ENCODE peak calls at places on chromosomes 4 and X, in eight cellular contexts. F is CD8-positive, alpha-beta T cell; J is DND-41; G is cardiac muscle cell; E is gastrocnemius medialis; L is body of pancreas; Z is SK-N-SH; H is right atrium auricular region. R is an unnamed sample. For H3K4me1, the result is how much of the 10 kb centered on the place peaks cover.

GRCh38 chrX:118181030-118181429 is 64.4 kb upstream of the KLHL13 start:
- DNase-seq in F (no peak), J (no peak), G (peak), E (no peak), L (no peak), Z (no peak), H (no peak), R (no peak)

GRCh38 chr4:20944451-20944850 is 244.2 kb downstream of the PACRGL start:
- DNase-seq in F (no peak), J (no peak), G (no peak), E (no peak), L (no peak), Z (no peak), H (no peak), R (no peak)

GRCh38 chrX:148958896-148959295 is 458.5 kb downstream of the AFF2 start:
- DNase-seq in F (no peak), J (no peak), G (no peak), E (peak), L (no peak), Z (no peak), H (no peak), R (no peak)

GRCh38 chr4:42048394-42048793 is 58.1 kb downstream of the SLC30A9 start:
- DNase-seq in F (no peak), J (no peak), G (peak), E (no peak), L (no peak), Z (no peak), H (no peak), R (no peak)

GRCh38 chr4:138952405-138952804 is 63.2 kb upstream of the NOCT start:
- DNase-seq in F (no peak), J (no peak), G (no peak), E (no peak), L (no peak), Z (no peak), H (no peak), R (no peak)

GRCh38 chr4:2791518-2792395 is 1.1 kb upstream of the SH3BP2 start:
- DNase-seq in F (no peak), J (no peak), G (no peak), E (no peak), L (no peak), Z (peak), H (no peak), R (peak)

GRCh38 chrX:110412971-110413726 is 54.5 kb downstream of the RTL9 start:
- DNase-seq in F (peak), J (peak), G (peak), E (peak), L (peak), Z (peak), H (peak), R (peak)

GRCh38 chrX:94676285-94676684 is 1002.3 kb downstream of the FAM133A start:
- DNase-seq in F (no peak), J (no peak), G (no peak), E (no peak), L (no peak), Z (no peak), H (no peak), R (no peak)

GRCh38 chr4:155995069-155995468 is 41.4 kb upstream of the CTSO start:
- DNase-seq in F (no peak), J (no peak), G (no peak), E (no peak), L (no peak), Z (no peak), H (no peak), R (no peak)

GRCh38 chrX:154458116-154458953 is at the start of gene PLXNA3:
- DNase-seq in F (peak), J (peak), G (peak), E (no peak), L (peak), Z (peak), H (no peak), R (peak)

GRCh38 chr4:14679906-14680305 is 322.4 kb upstream of the CPEB2 start:
- DNase-seq in F (no peak), J (no peak), G (no peak), E (no peak), L (no peak), Z (no peak), H (no peak), R (no peak)

GRCh38 chrX:34880656-34881055 is 61.9 kb upstream of the FAM47B start:
- DNase-seq in F (no peak), J (no peak), G (peak), E (no peak), L (no peak), Z (no peak), H (no peak), R (no peak)

GRCh38 chr4:140116442-140117104 is 37.4 kb downstream of the MAML3 start:
- DNase-seq in F (no peak), J (peak), G (no peak), E (no peak), L (no peak), Z (peak), H (no peak), R (no peak)

GRCh38 chrX:80430826-80431501 is 10.7 kb downstream of the TENT5D start:
- DNase-seq in F (no peak), J (no peak), G (peak), E (no peak), L (no peak), Z (peak), H (no peak), R (no peak)

GRCh38 chr4:59374416-59374815 is 1825.7 kb upstream of the ADGRL3 start:
- DNase-seq in F (no peak), J (no peak), G (no peak), E (no peak), L (no peak), Z (no peak), H (no peak), R (no peak)

GRCh38 chr4:84837751-84838150 is 128.7 kb downstream of the WDFY3 start:
- DNase-seq in F (no peak), J (no peak), G (no peak), E (no peak), L (no peak), Z (no peak), H (no peak), R (no peak)

GRCh38 chr4:138864961-138865720 is 150.4 kb upstream of the NOCT start:
- DNase-seq in F (no peak), J (no peak), G (no peak), E (no peak), L (peak), Z (no peak), H (no peak), R (no peak)

GRCh38 chr4:44425614-44426208 is 22.9 kb downstream of the KCTD8 start:
- DNase-seq in F (no peak), J (no peak), G (peak), E (no peak), L (no peak), Z (peak), H (no peak), R (no peak)

GRCh38 chrX:47568656-47569295 is 7.8 kb downstream of the ARAF start:
- DNase-seq in F (no peak), J (peak), G (no peak), E (no peak), L (peak), Z (peak), H (no peak), R (no peak)

GRCh38 chrX:45986971-45987370 is 558.2 kb downstream of the ZNF674 start:
- DNase-seq in F (no peak), J (no peak), G (peak), E (no peak), L (no peak), Z (no peak), H (no peak), R (no peak)

GRCh38 chrX:47623540-47624027 is 3.9 kb upstream of the SYN1 start:
- DNase-seq in F (no peak), J (peak), G (peak), E (no peak), L (peak), Z (peak), H (no peak), R (no peak)

GRCh38 chrX:19863237-19864223 is 23.9 kb downstream of the SH3KBP1 start:
- DNase-seq in F (no peak), J (no peak), G (no peak), E (no peak), L (no peak), Z (no peak), H (no peak), R (no peak)

GRCh38 chr4:27397886-27398285 is 537.2 kb downstream of the STIM2 start:
- DNase-seq in F (no peak), J (no peak), G (peak), E (no peak), L (no peak), Z (no peak), H (no peak), R (no peak)

GRCh38 chrX:1903380-1903935 is 288.6 kb downstream of the ASMT start:
- DNase-seq in F (no peak), J (no peak), G (no peak), E (no peak), L (no peak), Z (no peak), H (no peak), R (no peak)

GRCh38 chr4:6747690-6748068 is 31.7 kb downstream of the BLOC1S4 start:
- DNase-seq in F (no peak), J (no peak), G (no peak), E (peak), L (no peak), Z (no peak), H (no peak), R (no peak)

GRCh38 chr4:85905761-85906160 is 430.8 kb downstream of the ARHGAP24 start:
- DNase-seq in F (no peak), J (no peak), G (no peak), E (no peak), L (no peak), Z (no peak), H (no peak), R (no peak)

GRCh38 chr4:78811034-78811433 is 34.9 kb downstream of the BMP2K start:
- DNase-seq in F (no peak), J (no peak), G (no peak), E (no peak), L (no peak), Z (no peak), H (no peak), R (no peak)

GRCh38 chrX:47863187-47863586 is 26.5 kb downstream of the ZNF81 start:
- DNase-seq in F (no peak), J (no peak), G (no peak), E (no peak), L (peak), Z (no peak), H (no peak), R (no peak)

GRCh38 chr4:152735302-152735917 is 44.1 kb downstream of the TIGD4 start:
- DNase-seq in F (no peak), J (no peak), G (peak), E (no peak), L (no peak), Z (peak), H (no peak), R (no peak)

GRCh38 chrX:65522739-65523372 is 11.7 kb downstream of the LAS1L start:
- DNase-seq in F (no peak), J (no peak), G (peak), E (no peak), L (no peak), Z (no peak), H (no peak), R (no peak)

GRCh38 chr4:173835863-173836262 is 305.8 kb upstream of the HAND2 start:
- DNase-seq in F (no peak), J (no peak), G (peak), E (no peak), L (no peak), Z (peak), H (peak), R (no peak)

GRCh38 chrX:154457491-154458115 is 478 bp upstream of the PLXNA3 start:
- DNase-seq in F (peak), J (peak), G (no peak), E (no peak), L (peak), Z (peak), H (no peak), R (no peak)

GRCh38 chr4:82753725-82754410 is 44.7 kb downstream of the SCD5 start:
- DNase-seq in F (no peak), J (no peak), G (no peak), E (no peak), L (peak), Z (no peak), H (peak), R (peak)

GRCh38 chr4:54227261-54228063 is 1.6 kb upstream of the PDGFRA start:
- DNase-seq in F (no peak), J (no peak), G (peak), E (no peak), L (peak), Z (peak), H (peak), R (no peak)

GRCh38 chr4:143581331-143581961 is 67.9 kb downstream of the SMARCA5 start:
- DNase-seq in F (no peak), J (peak), G (no peak), E (no peak), L (no peak), Z (no peak), H (no peak), R (no peak)

GRCh38 chr4:181278941-181279340 is 964.3 kb upstream of the TENM3 start:
- DNase-seq in F (no peak), J (no peak), G (no peak), E (no peak), L (no peak), Z (no peak), H (no peak), R (no peak)

GRCh38 chr4:177349191-177349590 is 39.5 kb downstream of the NEIL3 start:
- DNase-seq in F (no peak), J (no peak), G (no peak), E (no peak), L (no peak), Z (no peak), H (no peak), R (no peak)

GRCh38 chr4:140003851-140004579 is 150.0 kb downstream of the MAML3 start:
- DNase-seq in F (no peak), J (no peak), G (no peak), E (no peak), L (no peak), Z (peak), H (no peak), R (no peak)

GRCh38 chr4:114791976-114792375 is 193.4 kb downstream of the UGT8 start:
- DNase-seq in F (no peak), J (no peak), G (no peak), E (no peak), L (no peak), Z (no peak), H (no peak), R (no peak)

GRCh38 chr4:22413416-22413815 is 102.5 kb downstream of the ADGRA3 start:
- DNase-seq in F (no peak), J (no peak), G (no peak), E (no peak), L (no peak), Z (no peak), H (no peak), R (no peak)

DNA sequence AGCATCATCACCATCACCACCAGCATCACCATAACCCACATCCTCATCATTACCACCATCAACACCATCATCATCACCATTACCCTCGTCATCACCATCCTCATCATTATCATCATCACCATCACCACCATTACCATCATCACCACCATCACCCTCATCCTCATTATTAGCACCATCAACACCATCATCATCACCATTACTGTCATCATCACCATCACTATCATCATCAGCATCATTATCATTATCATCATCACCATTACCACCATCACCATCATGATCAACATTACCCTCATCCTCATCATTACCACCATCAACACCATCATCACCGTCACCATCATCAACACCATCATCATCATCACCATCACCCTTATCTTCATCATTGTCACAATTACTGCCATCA is 51.7 kb downstream of the HTRA3 start:
- DNase-seq in F (no peak), J (no peak), G (no peak), E (no peak), L (no peak), Z (no peak), H (no peak), R (no peak)
- TF ChIP-seq CTCF in F (no peak), J (no peak), G (no peak), E (no peak), L (no peak), Z (no peak), H (no peak), R (no peak)

GRCh38 chr4:47406408-47406807 is 57.1 kb downstream of the COMMD8 start:
- DNase-seq in F (no peak), J (no peak), G (no peak), E (no peak), L (no peak), Z (no peak), H (no peak), R (no peak)

GRCh38 chr4:47415719-47416118 is 47.8 kb downstream of the COMMD8 start:
- DNase-seq in F (no peak), J (no peak), G (no peak), E (no peak), L (no peak), Z (no peak), H (no peak), R (no peak)

GRCh38 chr4:47413515-47413914 is 50.0 kb downstream of the COMMD8 start:
- DNase-seq in F (no peak), J (no peak), G (no peak), E (no peak), L (no peak), Z (no peak), H (no peak), R (no peak)

DNA sequence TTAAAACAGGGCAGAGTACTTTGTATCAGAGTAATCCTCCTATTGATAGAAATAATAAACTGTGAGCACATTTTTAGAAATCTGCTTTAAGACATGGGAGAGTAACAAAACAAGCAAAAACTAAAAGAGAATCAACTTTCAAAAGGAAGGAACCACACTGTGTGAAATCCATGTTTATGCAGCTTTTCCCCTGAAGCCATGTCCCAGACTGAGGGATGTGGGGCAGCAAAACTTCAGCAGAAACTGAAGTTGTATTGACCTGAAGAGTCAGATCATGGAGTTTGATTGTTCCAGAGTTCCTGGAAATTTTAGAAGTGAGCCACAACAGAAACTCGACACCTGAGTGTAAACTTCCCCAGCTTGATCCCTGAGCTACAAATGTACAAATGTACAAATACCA is 53.2 kb downstream of the COMMD8 start:
- DNase-seq in F (no peak), J (no peak), G (no peak), E (no peak), L (no peak), Z (no peak), H (no peak), R (no peak)
- H3K4me1 ChIP-seq in F (under half), J (under half), G (under half), E (under half), L (under half), Z (under half), H (under half), R (under half)

DNA sequence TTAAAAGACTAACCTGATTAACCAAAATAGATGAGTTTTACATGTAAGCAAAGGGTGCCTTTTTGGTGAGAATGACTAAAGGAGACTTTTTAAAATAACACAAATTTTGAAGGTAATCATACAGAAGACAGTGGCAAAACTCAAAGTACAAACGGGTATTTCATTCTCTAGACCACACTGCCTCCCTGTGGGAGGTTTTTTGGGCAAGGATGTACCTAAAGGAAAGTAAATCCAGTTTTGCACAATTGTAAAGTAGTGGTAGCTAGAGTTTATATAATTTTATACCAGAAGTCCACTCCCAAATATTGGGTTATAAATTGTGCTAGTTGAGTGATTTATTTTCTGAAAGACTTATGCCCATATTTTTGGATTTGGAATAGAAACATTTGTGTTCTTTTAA is 201.0 kb downstream of the PAPSS1 start:
- DNase-seq in F (no peak), J (peak), G (peak), E (no peak), L (peak), Z (peak), H (no peak), R (no peak)
- TF ChIP-seq CTCF in F (no peak), J (peak), G (peak), E (no peak), L (peak), Z (peak), H (peak), R (peak)

GRCh38 chr4:186700746-186701145 is 22.9 kb downstream of the FAT1 start:
- DNase-seq in F (no peak), J (no peak), G (peak), E (peak), L (peak), Z (no peak), H (peak), R (peak)
- H3K4me1 ChIP-seq in F (under half), J (under half), G (under half), E (under half), L (half or more), Z (under half), H (half or more), R (under half)

DNA sequence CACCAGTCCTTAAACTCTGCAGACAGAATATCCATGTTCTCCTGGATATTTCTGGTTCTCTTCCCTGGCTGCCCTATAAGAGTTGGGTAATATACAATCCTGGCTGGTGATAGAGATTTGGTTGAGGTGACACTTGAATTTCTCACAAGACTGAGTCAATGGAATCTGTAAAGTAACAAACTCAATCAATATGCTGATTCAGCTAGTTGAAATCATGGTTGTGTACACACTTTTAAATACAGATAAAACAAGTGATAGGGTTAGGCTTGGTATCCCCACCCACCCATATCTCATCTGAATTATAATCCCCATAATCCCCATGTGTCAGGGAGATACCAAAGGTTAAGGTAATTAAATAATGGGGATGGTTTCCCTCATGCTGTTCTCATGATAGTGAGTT is 349.3 kb upstream of the MAD2L1 start:
- DNase-seq in F (no peak), J (no peak), G (no peak), E (no peak), L (no peak), Z (no peak), H (no peak), R (no peak)
- TF ChIP-seq CTCF in F (no peak), J (no peak), G (no peak), E (no peak), L (no peak), Z (no peak), H (no peak), R (no peak)

GRCh38 chr4:36249605-36250004 is 5.3 kb upstream of the ARAP2 start:
- DNase-seq in F (no peak), J (no peak), G (no peak), E (no peak), L (no peak), Z (no peak), H (no peak), R (no peak)

GRCh38 chr4:36256398-36256828 is 12.1 kb upstream of the ARAP2 start:
- DNase-seq in F (no peak), J (peak), G (no peak), E (no peak), L (no peak), Z (no peak), H (no peak), R (no peak)

GRCh38 chr4:36251983-36252382 is 7.7 kb upstream of the ARAP2 start:
- DNase-seq in F (no peak), J (no peak), G (no peak), E (no peak), L (no peak), Z (no peak), H (no peak), R (no peak)

GRCh38 chr4:36255575-36255974 is 11.3 kb upstream of the ARAP2 start:
- DNase-seq in F (peak), J (peak), G (no peak), E (no peak), L (no peak), Z (no peak), H (no peak), R (no peak)

GRCh38 chr4:36254355-36254754 is 10.0 kb upstream of the ARAP2 start:
- DNase-seq in F (no peak), J (no peak), G (no peak), E (no peak), L (no peak), Z (no peak), H (no peak), R (no peak)
- H3K4me1 ChIP-seq in F (under half), J (under half), G (under half), E (under half), L (under half), Z (under half), H (under half), R (under half)

GRCh38 chrX:23919148-23919547 is 11.3 kb downstream of the CXorf58 start:
- DNase-seq in F (no peak), J (no peak), G (no peak), E (no peak), L (no peak), Z (no peak), H (no peak), R (no peak)

GRCh38 chrX:23919706-23920320 is 12.0 kb downstream of the CXorf58 start:
- DNase-seq in F (no peak), J (no peak), G (peak), E (no peak), L (peak), Z (no peak), H (no peak), R (no peak)
- TF ChIP-seq CTCF in F (no peak), J (no peak), G (peak), E (no peak), L (peak), Z (no peak), H (no peak), R (no peak)

GRCh38 chr4:108168672-108169562 is at the start of gene LEF1:
- DNase-seq in F (peak), J (peak), G (peak), E (no peak), L (peak), Z (peak), H (no peak), R (no peak)
- H3K4me1 ChIP-seq in F (under half), J (under half), G (under half), E (under half), L (under half), Z (under half), H (half or more), R (under half)